ENCODE peak calls at places on chromosomes 16 and 17, in eight cellular contexts. J is ascending aorta, P is coronary artery, K is mucosa of descending colon, F is ovary, C is K562, T is lower leg skin, N is cardiac fibroblast. I is an unnamed sample.

GRCh38 chr16:53821957-53822625 is 118.1 kb downstream of the FTO start:
- DNase-seq in J (no peak), P (no peak), K (no peak), F (no peak), C (no peak), T (no peak), N (peak), I (peak)

GRCh38 chr17:11739848-11740247 is 141.6 kb downstream of the DNAH9 start:
- DNase-seq in J (no peak), P (no peak), K (no peak), F (no peak), C (no peak), T (no peak), N (no peak), I (no peak)

GRCh38 chr17:32693135-32693897 is 183.6 kb downstream of the MYO1D start:
- DNase-seq in J (no peak), P (no peak), K (no peak), F (no peak), C (no peak), T (no peak), N (no peak), I (no peak)

GRCh38 chr16:1014771-1015495 is 33.4 kb downstream of the SOX8 start:
- DNase-seq in J (peak), P (no peak), K (no peak), F (no peak), C (no peak), T (no peak), N (peak), I (peak)

GRCh38 chr16:83906690-83907089 is 7.8 kb downstream of the MLYCD start:
- DNase-seq in J (no peak), P (no peak), K (no peak), F (no peak), C (no peak), T (no peak), N (peak), I (no peak)

GRCh38 chr16:31421587-31421986 is 6.6 kb downstream of the COX6A2 start:
- DNase-seq in J (no peak), P (no peak), K (peak), F (no peak), C (no peak), T (no peak), N (no peak), I (no peak)

GRCh38 chr16:52912565-52913173 is 140.0 kb downstream of the CHD9NB start:
- DNase-seq in J (no peak), P (no peak), K (peak), F (no peak), C (peak), T (peak), N (peak), I (peak)

GRCh38 chr17:8695916-8696415 is 48.7 kb downstream of the CCDC42 start:
- DNase-seq in J (no peak), P (peak), K (no peak), F (no peak), C (no peak), T (no peak), N (no peak), I (no peak)

GRCh38 chr17:80888276-80889160 is 103.1 kb upstream of the CHMP6 start:
- DNase-seq in J (no peak), P (no peak), K (peak), F (no peak), C (no peak), T (no peak), N (no peak), I (no peak)

GRCh38 chr16:12245923-12246290 is 269.4 kb downstream of the SNX29 start:
- DNase-seq in J (no peak), P (no peak), K (no peak), F (no peak), C (no peak), T (no peak), N (no peak), I (no peak)

GRCh38 chr17:48856122-48856821 is 25.4 kb downstream of the CALCOCO2 start:
- DNase-seq in J (no peak), P (no peak), K (no peak), F (no peak), C (no peak), T (no peak), N (no peak), I (no peak)

GRCh38 chr17:48854774-48855476 is 24.1 kb downstream of the CALCOCO2 start:
- DNase-seq in J (no peak), P (no peak), K (no peak), F (no peak), C (peak), T (no peak), N (no peak), I (no peak)

DNA sequence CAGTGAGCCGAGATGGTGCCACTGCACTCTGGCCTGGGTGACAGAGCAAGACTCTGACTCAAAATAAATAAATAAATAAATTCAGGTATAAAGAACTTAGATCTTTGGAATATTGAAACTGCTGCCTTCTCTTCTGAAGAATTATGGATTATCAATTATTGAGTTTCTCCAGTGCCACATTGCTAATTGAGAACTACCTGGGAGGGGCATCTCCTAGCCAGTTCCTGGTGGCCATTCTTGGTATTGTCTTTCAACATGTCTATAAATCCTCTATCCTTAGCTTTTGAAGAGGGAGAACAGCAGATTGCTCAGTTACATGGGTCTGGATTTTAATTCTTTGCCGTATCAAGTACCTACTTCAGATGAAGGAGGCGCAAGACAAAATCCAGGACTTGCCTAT is 29.2 kb downstream of the CALCOCO2 start:
- DNase-seq in J (no peak), P (no peak), K (no peak), F (no peak), C (no peak), T (no peak), N (no peak), I (no peak)
- TF ChIP-seq CTCF in J (no peak), P (no peak), K (no peak), F (no peak), C (no peak), T (no peak), N (peak), I (peak)

DNA sequence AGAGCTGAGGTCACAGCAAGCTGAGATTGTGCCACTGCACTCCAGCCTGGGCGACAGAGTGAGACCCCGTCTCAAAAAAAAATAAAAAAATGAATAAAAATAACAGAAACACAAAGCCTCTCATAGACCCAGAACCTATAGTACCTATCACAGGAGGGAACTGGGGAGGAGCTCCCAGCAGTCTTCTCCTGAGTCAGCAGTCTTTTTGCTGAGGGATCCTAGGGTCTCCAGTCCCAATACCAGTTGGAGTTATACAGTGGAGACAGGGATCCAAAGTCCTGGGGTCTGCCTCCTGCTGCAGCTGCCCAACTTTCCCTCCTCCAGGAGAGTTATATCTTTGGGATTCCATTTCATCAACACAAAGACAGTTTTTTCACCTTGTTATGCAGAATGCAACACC is 3.7 kb upstream of the TMUB2 start:
- DNase-seq in J (no peak), P (no peak), K (no peak), F (no peak), C (no peak), T (no peak), N (no peak), I (no peak)
- H3K4me3 ChIP-seq in J (no peak), P (no peak), K (no peak), F (no peak), C (no peak), T (no peak), N (no peak), I (no peak)

GRCh38 chr17:72588961-72589360 is 468.1 kb downstream of the SOX9 start:
- DNase-seq in J (no peak), P (no peak), K (peak), F (no peak), C (no peak), T (peak), N (no peak), I (no peak)
- TF ChIP-seq CTCF in J (no peak), P (no peak), K (no peak), F (no peak), C (no peak), T (no peak), N (no peak), I (no peak)

GRCh38 chr16:4314532-4315184 is 1.2 kb upstream of the GLIS2 start:
- DNase-seq in J (no peak), P (no peak), K (no peak), F (peak), C (no peak), T (no peak), N (peak), I (peak)
- H3K4me3 ChIP-seq in J (peak), P (peak), K (no peak), F (peak), C (peak), T (peak), N (peak), I (peak)

DNA sequence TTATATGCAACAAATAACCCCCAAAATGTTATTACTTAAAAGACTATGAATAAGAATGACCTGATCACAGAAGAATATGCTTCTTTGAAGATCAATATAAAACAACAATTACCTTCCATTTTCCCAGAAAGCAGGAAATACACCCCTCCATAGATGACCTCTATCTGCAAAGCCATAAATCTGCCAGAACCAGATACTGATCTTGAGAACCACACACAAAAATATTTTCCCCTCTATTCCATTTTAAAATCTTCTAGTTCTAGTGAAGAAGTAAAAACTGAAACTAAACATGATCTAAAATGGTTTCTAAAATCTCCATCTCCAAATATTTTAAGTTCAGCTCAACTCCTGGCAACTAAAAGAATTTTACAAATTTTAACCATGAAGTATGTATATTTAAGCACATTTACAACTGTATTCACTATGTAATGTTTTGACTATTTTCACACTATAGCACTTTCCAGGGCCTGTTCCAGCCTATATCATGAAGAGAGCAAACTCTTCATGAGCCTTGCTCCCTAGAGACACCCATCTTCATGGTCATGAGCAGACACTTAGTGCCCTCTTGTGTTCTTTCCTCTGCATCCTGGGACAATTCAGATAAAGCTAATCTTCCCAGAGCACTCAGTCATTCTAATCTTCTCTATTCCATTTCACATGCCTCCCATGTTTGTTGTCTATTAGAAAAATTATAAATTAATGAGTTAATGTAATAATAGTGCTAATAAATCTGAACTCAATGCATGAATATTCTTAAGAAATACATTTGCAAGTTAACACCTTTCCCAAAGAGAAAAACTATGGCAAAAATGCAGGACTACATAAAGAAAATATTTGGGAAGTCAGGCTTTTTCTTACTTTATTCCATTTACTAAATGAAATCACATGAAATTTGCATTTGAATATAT is 87.0 kb downstream of the HELZ start:
- DNase-seq in J (no peak), P (no peak), K (no peak), F (no peak), C (peak), T (no peak), N (peak), I (peak)
- TF ChIP-seq CTCF in J (no peak), P (no peak), K (no peak), F (no peak), C (peak), T (no peak), N (peak), I (peak)

GRCh38 chr16:66562409-66562808 is 3.8 kb upstream of the CMTM1 start:
- DNase-seq in J (no peak), P (no peak), K (no peak), F (no peak), C (no peak), T (no peak), N (no peak), I (no peak)
- H3K4me3 ChIP-seq in J (no peak), P (no peak), K (no peak), F (no peak), C (no peak), T (no peak), N (no peak), I (no peak)

DNA sequence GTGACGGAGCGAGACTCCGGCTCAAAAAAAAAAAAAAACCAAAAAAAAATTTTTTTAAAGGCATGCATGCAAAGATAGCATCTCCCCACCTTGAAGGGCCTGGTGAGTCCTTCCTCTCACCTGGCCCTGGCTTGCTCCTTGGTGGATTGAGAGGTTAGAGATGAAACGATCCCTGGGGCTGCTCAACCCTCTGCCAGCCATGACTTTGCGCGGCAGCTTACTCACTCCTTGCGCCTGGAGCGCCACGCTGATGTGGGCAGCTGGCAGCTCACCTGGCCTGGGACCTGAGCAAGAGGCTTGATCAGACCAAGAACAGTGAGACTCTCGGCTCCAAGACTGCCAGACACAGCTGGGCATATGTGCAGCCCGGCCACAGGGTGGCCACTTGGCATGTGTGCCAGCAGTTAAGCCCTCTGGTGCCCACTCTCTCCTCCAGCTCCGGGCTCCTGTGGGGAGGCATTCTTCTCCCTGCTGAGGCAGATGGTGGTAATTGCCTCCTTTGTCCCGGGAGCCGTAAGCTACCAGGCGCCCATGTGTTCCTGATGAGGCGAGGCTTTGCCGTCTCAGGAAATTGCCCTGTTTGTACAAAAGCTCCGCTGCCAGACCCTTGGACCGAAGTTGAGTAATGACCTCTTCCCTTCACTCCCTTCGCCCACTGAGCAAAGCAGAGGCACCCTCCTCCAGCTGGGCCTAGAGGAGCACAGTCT is 5.1 kb upstream of the EVPL start:
- DNase-seq in J (no peak), P (no peak), K (no peak), F (no peak), C (no peak), T (no peak), N (no peak), I (no peak)
- TF ChIP-seq CTCF in J (no peak), P (no peak), K (no peak), F (no peak), C (no peak), T (no peak), N (no peak), I (no peak)

GRCh38 chr16:89565256-89565505 is 4.7 kb downstream of the RPL13 start:
- DNase-seq in J (no peak), P (no peak), K (no peak), F (no peak), C (no peak), T (no peak), N (no peak), I (no peak)
- H3K4me3 ChIP-seq in J (no peak), P (peak), K (no peak), F (no peak), C (peak), T (no peak), N (no peak), I (no peak)

GRCh38 chr16:50781043-50781442 is 39.2 kb downstream of the CYLD start:
- DNase-seq in J (no peak), P (no peak), K (no peak), F (no peak), C (no peak), T (no peak), N (no peak), I (peak)
- TF ChIP-seq CTCF in J (no peak), P (no peak), K (no peak), F (no peak), C (peak), T (no peak), N (peak), I (peak)

GRCh38 chr17:56674401-56674925 is 81.0 kb downstream of the NOG start:
- DNase-seq in J (no peak), P (no peak), K (no peak), F (no peak), C (no peak), T (no peak), N (no peak), I (no peak)
- H3K4me3 ChIP-seq in J (no peak), P (no peak), K (no peak), F (no peak), C (no peak), T (no peak), N (no peak), I (no peak)